ENCODE peak calls at places on chromosome 13, in five cellular contexts. L, R, F, U and Y are unnamed samples. For H3K9me3, the result is how much of the 10 kb centered on the place peaks cover.

GRCh38 chr13:71806885-71807284 is 60.1 kb downstream of the DACH1 start:
- DNase-seq in U (no peak), R (no peak), F (no peak), L (no peak), Y (no peak)

GRCh38 chr13:50711449-50711848 is 132.0 kb downstream of the DLEU7 start:
- DNase-seq in R (no peak), L (no peak), F (no peak), U (no peak), Y (no peak)

GRCh38 chr13:70523622-70524021 is 415.4 kb upstream of the KLHL1 start:
- DNase-seq in R (no peak), U (no peak), L (no peak), F (no peak), Y (no peak)

GRCh38 chr13:107438251-107438650 is 777.1 kb downstream of the LIG4 start:
- DNase-seq in U (no peak), L (no peak), F (no peak), R (no peak), Y (no peak)

GRCh38 chr13:44884076-44884729 is 105.1 kb downstream of the NUFIP1 start:
- DNase-seq in R (no peak), L (peak), F (no peak), U (no peak), Y (no peak)

GRCh38 chr13:91409661-91410060 is 11.2 kb downstream of the GPC5 start:
- DNase-seq in R (no peak), U (no peak), F (no peak), L (no peak), Y (no peak)

GRCh38 chr13:100987993-100988392 is 313.4 kb upstream of the TMTC4 start:
- DNase-seq in F (no peak), R (peak), U (peak), L (peak), Y (no peak)

GRCh38 chr13:36551445-36551844 is 119.2 kb downstream of the CCNA1 start:
- DNase-seq in F (no peak), U (no peak), L (no peak), R (no peak), Y (no peak)

GRCh38 chr13:45269204-45269603 is 68.4 kb upstream of the KCTD4 start:
- DNase-seq in F (no peak), U (no peak), L (peak), R (no peak), Y (no peak)

GRCh38 chr13:49977992-49978391 is 18.9 kb upstream of the TRIM13 start:
- DNase-seq in L (no peak), R (no peak), U (no peak), F (no peak), Y (no peak)

GRCh38 chr13:110559429-110559943 is 2.0 kb downstream of the RAB20 start:
- DNase-seq in U (no peak), L (peak), R (peak), F (peak), Y (no peak)

GRCh38 chr13:113493315-113493951 is 2.9 kb upstream of the DCUN1D2 start:
- DNase-seq in R (no peak), U (no peak), L (peak), F (no peak), Y (no peak)

GRCh38 chr13:113591750-113592149 is 7.2 kb downstream of the TFDP1 start:
- DNase-seq in U (no peak), F (no peak), R (no peak), L (no peak), Y (no peak)

GRCh38 chr13:44934724-44935123 is 54.5 kb downstream of the NUFIP1 start:
- DNase-seq in U (no peak), R (no peak), L (peak), F (no peak), Y (no peak)

GRCh38 chr13:40784540-40784939 is 4.9 kb upstream of the SLC25A15 start:
- DNase-seq in R (no peak), L (no peak), F (no peak), U (no peak), Y (no peak)

GRCh38 chr13:96218475-96218874 is 128.6 kb downstream of the HS6ST3 start:
- DNase-seq in F (peak), R (no peak), L (no peak), U (no peak), Y (no peak)

GRCh38 chr13:77409412-77409811 is 82.5 kb upstream of the MYCBP2 start:
- DNase-seq in L (no peak), R (no peak), F (no peak), U (no peak), Y (no peak)

GRCh38 chr13:49829715-49830114 is 37.2 kb upstream of the KPNA3 start:
- DNase-seq in R (no peak), U (no peak), F (no peak), L (no peak), Y (no peak)

GRCh38 chr13:110341445-110342247 is 34.6 kb downstream of the COL4A2 start:
- DNase-seq in L (peak), F (peak), R (peak), U (no peak), Y (no peak)

GRCh38 chr13:68261105-68261504 is 1031.0 kb upstream of the PCDH9 start:
- DNase-seq in U (no peak), F (no peak), R (no peak), L (no peak), Y (no peak)

GRCh38 chr13:21242236-21242635 is 65.8 kb downstream of the MRPL57 start:
- DNase-seq in U (peak), L (no peak), R (peak), F (no peak), Y (no peak)

GRCh38 chr13:84896128-84896527 is 903.1 kb downstream of the SLITRK6 start:
- DNase-seq in L (peak), F (no peak), U (peak), R (peak), Y (no peak)

GRCh38 chr13:29362849-29363604 is 232.5 kb downstream of the SLC7A1 start:
- DNase-seq in F (no peak), R (peak), U (peak), L (peak), Y (peak)

GRCh38 chr13:64937302-64937701 is 2292.8 kb downstream of the PCDH9 start:
- DNase-seq in F (no peak), R (no peak), L (no peak), U (no peak), Y (no peak)

GRCh38 chr13:41019027-41019487 is at the start of gene ELF1:
- DNase-seq in L (peak), U (no peak), F (no peak), R (no peak), Y (peak)

GRCh38 chr13:50365683-50366391 is 350.6 kb downstream of the KCNRG start:
- DNase-seq in F (no peak), U (no peak), R (no peak), L (no peak), Y (no peak)

GRCh38 chr13:71866173-71867091 is 572 bp downstream of the DACH1 start:
- DNase-seq in F (peak), U (no peak), L (no peak), R (peak), Y (no peak)

DNA sequence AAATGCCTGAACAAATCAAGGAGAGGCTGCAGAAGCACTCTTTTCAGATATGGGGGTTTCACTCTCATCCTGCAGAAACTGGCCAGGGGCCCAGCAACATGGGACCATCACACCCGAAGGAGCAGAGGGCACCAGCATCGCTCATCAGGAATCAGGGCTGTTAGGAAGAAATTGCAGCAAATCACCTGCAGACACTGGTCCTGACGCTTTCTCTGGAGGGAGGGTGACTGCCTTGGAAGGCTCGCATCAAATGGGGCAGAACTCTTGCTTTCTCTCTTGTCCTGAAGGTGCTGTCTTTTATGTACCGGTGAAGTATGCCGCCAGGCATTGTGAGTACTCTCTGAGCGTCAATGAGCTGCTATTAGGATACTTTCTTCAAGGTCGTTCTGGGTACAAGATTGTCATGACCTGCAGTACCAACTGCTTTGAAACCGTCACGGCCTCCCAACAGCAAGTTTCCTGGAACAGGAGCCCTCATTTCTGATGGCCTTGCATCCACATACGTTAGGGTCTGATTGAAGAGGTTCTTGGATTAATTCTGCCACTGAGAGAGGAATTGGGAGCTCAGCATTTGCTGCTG is 155.7 kb upstream of the SOX1 start:
- DNase-seq in F (no peak), U (no peak), R (no peak), L (no peak), Y (no peak)
- H3K9me3 ChIP-seq in F (under half), U (under half), R (under half), L (half or more), Y (under half)

DNA sequence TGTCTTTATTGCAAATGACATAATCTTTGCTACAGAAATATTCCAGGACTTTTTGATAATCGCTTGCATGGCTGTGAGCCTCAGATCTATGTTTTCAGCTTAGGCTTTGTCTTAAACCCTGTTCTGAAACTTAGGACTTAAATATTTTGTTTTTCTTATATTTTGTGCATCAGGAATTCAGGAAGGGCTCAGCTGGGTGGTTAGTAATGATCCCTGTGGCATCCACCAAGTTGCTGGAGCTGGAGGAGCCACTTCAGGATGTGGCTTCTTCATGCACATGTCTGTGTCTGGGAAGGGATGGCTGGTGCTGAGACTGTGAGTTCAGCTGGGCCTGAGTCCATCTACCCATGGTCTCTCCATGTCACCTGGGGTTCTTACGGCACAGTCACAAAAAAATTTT is 48.9 kb upstream of the LRCH1 start:
- DNase-seq in U (no peak), L (no peak), R (no peak), F (no peak), Y (no peak)
- H3K9me3 ChIP-seq in U (under half), L (under half), R (under half), F (under half), Y (under half)

GRCh38 chr13:57946361-57946760 is 314.8 kb downstream of the PCDH17 start:
- DNase-seq in U (no peak), R (no peak), L (no peak), F (no peak), Y (no peak)
- H3K9me3 ChIP-seq in U (under half), R (under half), L (under half), F (under half), Y (under half)

DNA sequence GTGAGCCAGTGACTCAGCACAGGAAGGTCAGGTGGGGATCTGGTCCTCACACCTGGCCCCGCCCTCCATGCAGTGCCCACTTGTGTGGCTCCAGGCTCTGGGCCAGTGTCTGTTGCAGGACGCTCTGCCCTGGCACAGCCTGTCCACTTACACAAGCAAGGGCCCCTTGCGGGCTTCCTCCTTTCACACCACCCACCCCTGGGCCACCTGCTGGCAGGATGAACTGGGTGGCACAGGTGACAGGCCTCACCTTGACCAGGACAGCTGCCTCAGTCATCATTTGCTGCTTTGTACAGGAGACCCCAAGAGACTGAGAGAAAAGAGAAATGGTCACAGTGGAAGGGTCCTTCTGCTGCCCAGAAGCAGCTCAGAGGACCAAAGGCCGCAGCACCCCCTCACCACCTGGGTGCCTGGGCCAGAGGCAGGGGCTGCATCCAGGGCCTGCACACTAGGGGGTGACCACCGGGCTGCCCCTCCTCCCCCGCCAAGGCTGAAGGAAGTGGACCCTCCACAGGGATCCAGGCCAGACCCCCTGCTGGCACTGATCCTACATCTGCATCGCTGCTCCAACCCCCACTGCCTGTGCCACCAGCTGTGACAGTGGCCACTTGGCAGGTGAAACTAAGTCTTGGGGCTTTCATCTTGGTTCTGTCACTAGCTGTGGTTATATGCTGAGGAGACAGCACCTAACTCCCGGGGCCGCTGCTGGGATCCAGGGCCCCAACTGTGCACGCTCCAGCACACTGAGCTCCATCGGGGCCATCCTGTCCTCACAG is 110.3 kb downstream of the TUBA3C start:
- DNase-seq in F (no peak), R (no peak), L (no peak), U (no peak), Y (no peak)
- H3K9me3 ChIP-seq in F (under half), R (under half), L (under half), U (under half), Y (under half)

GRCh38 chr13:18995259-18995873 is 186.3 kb downstream of the TUBA3C start:
- DNase-seq in U (no peak), L (no peak), F (no peak), R (no peak), Y (no peak)
- H3K9me3 ChIP-seq in U (half or more), L (half or more), F (under half), R (under half), Y (under half)

GRCh38 chr13:112248909-112249592 is 127.1 kb upstream of the SPACA7 start:
- DNase-seq in L (no peak), R (no peak), U (no peak), F (no peak), Y (no peak)
- H3K9me3 ChIP-seq in L (half or more), R (under half), U (under half), F (under half), Y (under half)

DNA sequence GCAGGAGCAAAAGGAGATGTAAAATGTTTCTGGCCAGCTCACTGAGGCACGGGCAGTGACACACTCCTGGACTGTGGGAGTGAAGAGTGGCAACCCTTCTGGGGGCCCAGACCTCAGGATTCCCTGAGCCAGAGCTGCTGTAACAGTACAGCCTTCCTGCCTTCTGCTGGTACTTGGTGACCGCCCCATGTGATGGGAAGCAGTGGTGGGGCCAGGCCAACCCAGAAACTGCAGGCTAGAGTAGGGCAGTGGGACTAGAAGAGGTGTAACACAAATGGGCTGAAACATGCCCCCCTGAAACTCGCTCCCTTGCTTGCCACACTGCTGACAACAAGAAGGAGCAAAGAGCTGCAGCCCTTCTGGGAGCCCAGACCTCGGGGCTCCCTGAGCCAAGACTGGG is 217.1 kb upstream of the TRPC4 start:
- DNase-seq in R (no peak), F (no peak), L (no peak), U (no peak), Y (no peak)
- H3K9me3 ChIP-seq in R (under half), F (under half), L (under half), U (under half), Y (under half)

GRCh38 chr13:82800391-82800790 is 1081.9 kb downstream of the SLITRK1 start:
- DNase-seq in U (no peak), L (no peak), F (no peak), R (no peak), Y (no peak)
- H3K9me3 ChIP-seq in U (under half), L (under half), F (under half), R (under half), Y (under half)

GRCh38 chr13:63842102-63842501 is 2426.5 kb upstream of the PCDH20 start:
- DNase-seq in R (no peak), F (no peak), L (no peak), U (no peak), Y (no peak)
- H3K9me3 ChIP-seq in R (under half), F (under half), L (under half), U (under half), Y (under half)

GRCh38 chr13:80753951-80754350 is 413.0 kb upstream of the SPRY2 start:
- DNase-seq in F (no peak), R (no peak), L (no peak), U (no peak), Y (no peak)
- H3K9me3 ChIP-seq in F (under half), R (under half), L (under half), U (under half), Y (under half)